ENCODE peak calls at places on chromosomes 3 and 15, in six cellular contexts. S is ovary, N is BJ, Q is upper lobe of right lung, L is lower lobe of right lung, B is mesendoderm. T is an unnamed sample.
A peak's percentile ranks its signal among the peaks of the same experiment; 100 is the strongest.

GRCh38 chr3:141940204-141940776 is 63.8 kb downstream of the ATP1B3 start:
- DNase-seq in S (no peak), N (peak; percentile 48), Q (no peak), L (no peak), B (peak; percentile 57), T (peak; percentile 86)

GRCh38 chr3:84074767-84075166 is 884.0 kb upstream of the CADM2 start:
- DNase-seq in S (no peak), N (no peak), Q (no peak), L (no peak), B (no peak), T (no peak)

GRCh38 chr3:37491343-37491742 is 317.0 kb upstream of the LRRFIP2 start:
- DNase-seq in S (no peak), N (no peak), Q (no peak), L (no peak), B (peak; percentile 26), T (no peak)

GRCh38 chr15:71651750-71652186 is 158.6 kb upstream of the NR2E3 start:
- DNase-seq in S (no peak), N (no peak), Q (no peak), L (no peak), B (peak; percentile 83), T (peak; percentile 79)

GRCh38 chr3:53803816-53804545 is 42.2 kb downstream of the CHDH start:
- DNase-seq in S (no peak), N (no peak), Q (peak; percentile 41), L (no peak), B (no peak), T (no peak)

GRCh38 chr3:81581966-81582599 is 179.4 kb downstream of the GBE1 start:
- DNase-seq in S (no peak), N (no peak), Q (no peak), L (no peak), B (peak; percentile 37), T (peak; percentile 25)

GRCh38 chr15:98906712-98907083 is 100.9 kb downstream of the PGPEP1L start:
- DNase-seq in S (no peak), N (no peak), Q (peak; percentile 81), L (peak; percentile 72), B (no peak), T (no peak)

GRCh38 chr15:68208136-68208535 is 3.0 kb upstream of the CALML4 start:
- DNase-seq in S (no peak), N (no peak), Q (no peak), L (no peak), B (no peak), T (no peak)

GRCh38 chr15:60830479-60830878 is 351.5 kb upstream of the ICE2 start:
- DNase-seq in S (no peak), N (peak; percentile 77), Q (no peak), L (no peak), B (no peak), T (no peak)

GRCh38 chr3:155704041-155704440 is 40.8 kb downstream of the PLCH1 start:
- DNase-seq in S (no peak), N (no peak), Q (no peak), L (no peak), B (no peak), T (no peak)

GRCh38 chr3:121232309-121233225 is 313.2 kb downstream of the POLQ start:
- DNase-seq in S (no peak), N (no peak), Q (no peak), L (no peak), B (no peak), T (no peak)

GRCh38 chr15:87672309-87672897 is 584.1 kb downstream of the NTRK3 start:
- DNase-seq in S (no peak), N (no peak), Q (no peak), L (no peak), B (peak; percentile 51), T (peak; percentile 67)

GRCh38 chr3:27878012-27878383 is 155.9 kb upstream of the EOMES start:
- DNase-seq in S (no peak), N (no peak), Q (no peak), L (no peak), B (no peak), T (no peak)

GRCh38 chr15:65156692-65157091 is 23.1 kb upstream of the PDCD7 start:
- DNase-seq in S (no peak), N (no peak), Q (no peak), L (no peak), B (no peak), T (no peak)
- H3K36me3 ChIP-seq in S (no peaks in the 10 kb centered on the region), N (peaks cover 3% of the 10 kb centered on the region), Q (peaks cover 94% of the 10 kb centered on the region), L (peaks cover 79% of the 10 kb centered on the region), B (peaks cover 3% of the 10 kb centered on the region), T (peaks cover 66% of the 10 kb centered on the region)

GRCh38 chr3:172339892-172340291 is 108.4 kb downstream of the GHSR start:
- DNase-seq in S (no peak), N (no peak), Q (no peak), L (no peak), B (no peak), T (no peak)
- H3K36me3 ChIP-seq in S (no peaks in the 10 kb centered on the region), N (peaks cover 19% of the 10 kb centered on the region), Q (peaks cover 91% of the 10 kb centered on the region), L (peaks cover 97% of the 10 kb centered on the region), B (peaks cover 6% of the 10 kb centered on the region), T (peaks cover 84% of the 10 kb centered on the region)

GRCh38 chr3:4823986-4824947 is 155.0 kb upstream of the BHLHE40 start:
- DNase-seq in S (no peak), N (no peak), Q (no peak), L (no peak), B (no peak), T (no peak)
- H3K36me3 ChIP-seq in S (no peaks in the 10 kb centered on the region), N (no peaks in the 10 kb centered on the region), Q (peaks cover 3% of the 10 kb centered on the region), L (peaks cover 22% of the 10 kb centered on the region), B (no peaks in the 10 kb centered on the region), T (no peaks in the 10 kb centered on the region)

GRCh38 chr3:126732281-126733060 is 28.4 kb downstream of the CHCHD6 start:
- DNase-seq in S (no peak), N (no peak), Q (no peak), L (no peak), B (no peak), T (no peak)

GRCh38 chr3:126742057-126742456 is 38.0 kb downstream of the CHCHD6 start:
- DNase-seq in S (no peak), N (no peak), Q (no peak), L (no peak), B (no peak), T (no peak)

GRCh38 chr3:126734324-126734723 is 30.3 kb downstream of the CHCHD6 start:
- DNase-seq in S (no peak), N (no peak), Q (no peak), L (no peak), B (no peak), T (no peak)

GRCh38 chr3:126733061-126733430 is 29.0 kb downstream of the CHCHD6 start:
- DNase-seq in S (no peak), N (no peak), Q (no peak), L (no peak), B (no peak), T (no peak)

DNA sequence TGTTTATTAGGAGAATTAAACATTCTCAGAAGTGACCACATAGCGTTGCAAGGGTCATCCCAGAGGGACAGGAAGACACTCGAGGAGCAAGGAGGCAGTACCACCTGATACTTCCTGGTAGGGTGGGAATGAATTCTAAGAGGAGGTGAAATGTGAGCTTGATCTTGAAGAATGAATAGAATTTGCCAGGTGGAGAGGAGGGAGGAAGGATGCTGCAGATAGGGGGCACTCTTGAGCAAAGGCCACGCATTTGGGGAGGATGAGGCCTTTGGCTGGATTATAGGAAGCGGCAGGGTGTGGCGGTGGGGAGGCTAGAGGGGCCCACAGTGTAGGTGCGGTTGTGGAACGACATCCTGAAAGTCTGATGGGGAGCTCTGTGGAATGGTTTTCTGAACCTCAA is 33.5 kb downstream of the CHCHD6 start:
- DNase-seq in S (no peak), N (no peak), Q (no peak), L (no peak), B (no peak), T (no peak)
- H3K36me3 ChIP-seq in S (no peaks in the 10 kb centered on the region), N (peaks cover 5% of the 10 kb centered on the region), Q (no peaks in the 10 kb centered on the region), L (peaks cover 19% of the 10 kb centered on the region), B (no peaks in the 10 kb centered on the region), T (no peaks in the 10 kb centered on the region)

DNA sequence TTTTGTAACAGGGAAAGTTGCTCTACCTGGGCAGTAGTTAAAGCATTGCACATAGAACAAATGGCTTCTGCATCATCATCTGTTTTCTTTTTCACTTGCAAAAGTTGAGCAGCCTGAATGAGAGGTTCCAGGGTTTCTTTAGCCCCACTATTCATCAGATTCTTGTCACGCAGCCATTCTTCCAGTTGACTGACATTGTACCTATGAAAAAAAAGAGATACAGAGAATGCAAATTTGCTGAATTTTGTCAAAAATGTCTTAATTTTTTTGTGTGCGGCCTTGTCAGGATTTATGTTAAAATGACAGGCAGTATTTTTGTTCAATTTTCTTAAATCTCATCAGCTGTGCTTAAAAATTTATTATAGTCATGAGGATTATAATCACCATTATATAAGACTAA is 21.4 kb upstream of the MYO5C start:
- DNase-seq in S (no peak), N (no peak), Q (no peak), L (no peak), B (no peak), T (no peak)
- H3K36me3 ChIP-seq in S (no peaks in the 10 kb centered on the region), N (peaks cover 6% of the 10 kb centered on the region), Q (peaks cover 50% of the 10 kb centered on the region), L (peaks cover 80% of the 10 kb centered on the region), B (no peaks in the 10 kb centered on the region), T (peaks cover 3% of the 10 kb centered on the region)

DNA sequence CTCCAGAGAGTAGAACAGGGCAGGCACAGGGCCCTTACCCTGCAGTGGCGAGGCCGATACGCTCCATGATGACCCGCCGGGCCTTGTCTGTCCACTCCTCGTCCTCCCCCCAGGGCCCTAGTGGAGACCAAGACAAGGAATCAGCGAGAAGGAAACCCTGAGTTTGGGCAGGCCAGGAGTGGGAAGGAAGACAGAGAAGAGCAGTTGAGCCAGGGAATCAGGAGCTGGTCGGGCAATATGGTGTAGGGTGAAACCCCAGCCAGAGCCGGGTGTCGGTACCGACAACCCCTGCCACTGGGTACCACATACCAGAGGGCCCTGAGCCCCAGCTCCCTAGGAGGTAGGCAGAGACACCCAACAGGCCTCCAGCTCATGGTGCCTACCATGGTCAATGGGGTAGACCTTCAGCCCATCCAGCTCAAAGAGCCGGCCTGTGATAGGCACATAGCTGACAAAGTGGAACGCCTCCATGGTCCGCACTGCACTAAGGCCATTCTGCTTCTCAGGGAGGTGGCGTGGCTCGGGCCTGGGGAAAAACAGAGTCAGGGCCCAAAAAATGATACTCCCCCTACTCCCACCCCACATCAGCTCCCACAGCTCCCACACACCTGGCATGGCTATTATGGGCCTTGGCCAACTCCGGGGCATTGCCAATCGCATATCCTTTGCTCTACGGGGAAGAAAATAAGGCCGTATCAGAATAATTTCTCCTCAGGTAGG is 38.0 kb downstream of the SEMA3G start:
- DNase-seq in S (no peak), N (no peak), Q (peak; percentile 54), L (no peak), B (no peak), T (no peak)
- H3K36me3 ChIP-seq in S (no peaks in the 10 kb centered on the region), N (peaks cover 51% of the 10 kb centered on the region), Q (peaks cover 67% of the 10 kb centered on the region), L (peaks cover 68% of the 10 kb centered on the region), B (peaks cover 20% of the 10 kb centered on the region), T (peaks cover 37% of the 10 kb centered on the region)

GRCh38 chr3:4687167-4687566 is 194.0 kb downstream of the ITPR1 start:
- DNase-seq in S (no peak), N (no peak), Q (no peak), L (no peak), B (peak; percentile 11), T (no peak)

GRCh38 chr3:4684976-4685375 is 191.8 kb downstream of the ITPR1 start:
- DNase-seq in S (no peak), N (no peak), Q (no peak), L (no peak), B (no peak), T (no peak)

GRCh38 chr3:4686619-4687018 is 193.5 kb downstream of the ITPR1 start:
- DNase-seq in S (no peak), N (no peak), Q (no peak), L (no peak), B (no peak), T (peak; percentile 14)

GRCh38 chr3:4684117-4684516 is 191.0 kb downstream of the ITPR1 start:
- DNase-seq in S (no peak), N (no peak), Q (no peak), L (no peak), B (no peak), T (no peak)

GRCh38 chr3:4685673-4686345 is 192.7 kb downstream of the ITPR1 start:
- DNase-seq in S (no peak), N (no peak), Q (no peak), L (no peak), B (no peak), T (no peak)
- H3K36me3 ChIP-seq in S (no peaks in the 10 kb centered on the region), N (no peaks in the 10 kb centered on the region), Q (peaks cover 59% of the 10 kb centered on the region), L (peaks cover 57% of the 10 kb centered on the region), B (no peaks in the 10 kb centered on the region), T (no peaks in the 10 kb centered on the region)